ENCODE peak calls at places on chromosomes 11 and 22, in ten cellular contexts. One of them, this sample, is unnamed.

GRCh38 chr11:33598426-33599069 is 102.1 kb downstream of the C11orf91 start:
- DNase-seq in neural crest cell: no peak
- DNase-seq in transverse colon: no peak
- DNase-seq in fibroblast of lung: no peak
- DNase-seq in M059J: no peak
- DNase-seq in left colon: no peak
- DNase-seq in activated naive CD8-positive, alpha-beta T cell treated with anti-CD3 and anti-CD28 coated beads, Interleukin-2, amount 50 U/mL, for 24 hours: no peak
- DNase-seq in GM06990: no peak
- DNase-seq in NCI-H2029: peak; percentile 83
- DNase-seq in H4: no peak
- DNase-seq in this sample: peak; percentile 1

GRCh38 chr11:84865791-84866535 is 761.2 kb downstream of the DLG2 start:
- DNase-seq in fibroblast of lung: no peak
- DNase-seq in GM06990: no peak
- DNase-seq in NCI-H2029: no peak
- DNase-seq in left colon: no peak
- DNase-seq in activated naive CD8-positive, alpha-beta T cell treated with anti-CD3 and anti-CD28 coated beads, Interleukin-2, amount 50 U/mL, for 24 hours: no peak
- DNase-seq in neural crest cell: no peak
- DNase-seq in M059J: peak; percentile 57
- DNase-seq in transverse colon: no peak
- DNase-seq in H4: peak; percentile 8
- DNase-seq in this sample: no peak

GRCh38 chr22:35630387-35630793 is 13.3 kb upstream of the MB start:
- DNase-seq in fibroblast of lung: peak; percentile 33
- DNase-seq in M059J: peak; percentile 73
- DNase-seq in activated naive CD8-positive, alpha-beta T cell treated with anti-CD3 and anti-CD28 coated beads, Interleukin-2, amount 50 U/mL, for 24 hours: no peak
- DNase-seq in neural crest cell: no peak
- DNase-seq in left colon: no peak
- DNase-seq in H4: peak; percentile 80
- DNase-seq in GM06990: no peak
- DNase-seq in NCI-H2029: no peak
- DNase-seq in transverse colon: no peak
- DNase-seq in this sample: no peak

GRCh38 chr11:37108436-37109204 is 510.6 kb upstream of the RAG2 start:
- DNase-seq in activated naive CD8-positive, alpha-beta T cell treated with anti-CD3 and anti-CD28 coated beads, Interleukin-2, amount 50 U/mL, for 24 hours: no peak
- DNase-seq in NCI-H2029: no peak
- DNase-seq in GM06990: no peak
- DNase-seq in M059J: no peak
- DNase-seq in transverse colon: no peak
- DNase-seq in H4: no peak
- DNase-seq in left colon: no peak
- DNase-seq in fibroblast of lung: peak; percentile 2
- DNase-seq in neural crest cell: no peak
- DNase-seq in this sample: no peak

GRCh38 chr22:32531228-32531627 is 56.6 kb downstream of the FBXO7 start:
- DNase-seq in activated naive CD8-positive, alpha-beta T cell treated with anti-CD3 and anti-CD28 coated beads, Interleukin-2, amount 50 U/mL, for 24 hours: no peak
- DNase-seq in neural crest cell: no peak
- DNase-seq in fibroblast of lung: no peak
- DNase-seq in transverse colon: no peak
- DNase-seq in M059J: peak; percentile 40
- DNase-seq in left colon: no peak
- DNase-seq in NCI-H2029: no peak
- DNase-seq in GM06990: no peak
- DNase-seq in H4: no peak
- DNase-seq in this sample: no peak

GRCh38 chr22:20424937-20425587 is 12.6 kb downstream of the SCARF2 start:
- DNase-seq in neural crest cell: no peak
- DNase-seq in M059J: no peak
- DNase-seq in left colon: no peak
- DNase-seq in transverse colon: no peak
- DNase-seq in GM06990: no peak
- DNase-seq in H4: no peak
- DNase-seq in NCI-H2029: no peak
- DNase-seq in activated naive CD8-positive, alpha-beta T cell treated with anti-CD3 and anti-CD28 coated beads, Interleukin-2, amount 50 U/mL, for 24 hours: no peak
- DNase-seq in fibroblast of lung: no peak
- DNase-seq in this sample: no peak

GRCh38 chr22:45645526-45646414 is 25.9 kb upstream of the ATXN10 start:
- DNase-seq in H4: peak; percentile 28
- DNase-seq in M059J: peak; percentile 39
- DNase-seq in transverse colon: peak; percentile 81
- DNase-seq in NCI-H2029: peak; percentile 17
- DNase-seq in activated naive CD8-positive, alpha-beta T cell treated with anti-CD3 and anti-CD28 coated beads, Interleukin-2, amount 50 U/mL, for 24 hours: peak; percentile 84
- DNase-seq in left colon: peak; percentile 85
- DNase-seq in GM06990: peak; percentile 77
- DNase-seq in fibroblast of lung: peak; percentile 37
- DNase-seq in neural crest cell: peak; percentile 84
- DNase-seq in this sample: peak; percentile 65

GRCh38 chr11:38315151-38315550 is 1717.1 kb upstream of the RAG2 start:
- DNase-seq in NCI-H2029: no peak
- DNase-seq in M059J: peak; percentile 72
- DNase-seq in transverse colon: no peak
- DNase-seq in fibroblast of lung: no peak
- DNase-seq in GM06990: no peak
- DNase-seq in neural crest cell: no peak
- DNase-seq in activated naive CD8-positive, alpha-beta T cell treated with anti-CD3 and anti-CD28 coated beads, Interleukin-2, amount 50 U/mL, for 24 hours: no peak
- DNase-seq in left colon: no peak
- DNase-seq in H4: peak; percentile 80
- DNase-seq in this sample: no peak

GRCh38 chr11:113410414-113411135 is 23.0 kb downstream of the ANKK1 start:
- DNase-seq in neural crest cell: no peak
- DNase-seq in transverse colon: no peak
- DNase-seq in M059J: no peak
- DNase-seq in NCI-H2029: no peak
- DNase-seq in activated naive CD8-positive, alpha-beta T cell treated with anti-CD3 and anti-CD28 coated beads, Interleukin-2, amount 50 U/mL, for 24 hours: no peak
- DNase-seq in H4: no peak
- DNase-seq in GM06990: no peak
- DNase-seq in fibroblast of lung: no peak
- DNase-seq in left colon: no peak
- DNase-seq in this sample: no peak

GRCh38 chr11:121630041-121630440 is 177.3 kb upstream of the SORL1-AS1 start:
- DNase-seq in NCI-H2029: no peak
- DNase-seq in H4: peak; percentile 43
- DNase-seq in left colon: no peak
- DNase-seq in GM06990: no peak
- DNase-seq in activated naive CD8-positive, alpha-beta T cell treated with anti-CD3 and anti-CD28 coated beads, Interleukin-2, amount 50 U/mL, for 24 hours: no peak
- DNase-seq in fibroblast of lung: peak; percentile 87
- DNase-seq in neural crest cell: no peak
- DNase-seq in transverse colon: no peak
- DNase-seq in M059J: peak; percentile 85
- DNase-seq in this sample: no peak

GRCh38 chr11:103994111-103994510 is 42.3 kb upstream of the DDI1 start:
- DNase-seq in neural crest cell: no peak
- DNase-seq in transverse colon: no peak
- DNase-seq in fibroblast of lung: no peak
- DNase-seq in activated naive CD8-positive, alpha-beta T cell treated with anti-CD3 and anti-CD28 coated beads, Interleukin-2, amount 50 U/mL, for 24 hours: no peak
- DNase-seq in H4: no peak
- DNase-seq in M059J: no peak
- DNase-seq in GM06990: no peak
- DNase-seq in left colon: no peak
- DNase-seq in NCI-H2029: no peak
- DNase-seq in this sample: no peak

GRCh38 chr22:20607157-20607907 is 99.9 kb downstream of the MED15 start:
- DNase-seq in M059J: no peak
- DNase-seq in GM06990: no peak
- DNase-seq in left colon: no peak
- DNase-seq in H4: no peak
- DNase-seq in transverse colon: no peak
- DNase-seq in neural crest cell: no peak
- DNase-seq in fibroblast of lung: no peak
- DNase-seq in activated naive CD8-positive, alpha-beta T cell treated with anti-CD3 and anti-CD28 coated beads, Interleukin-2, amount 50 U/mL, for 24 hours: no peak
- DNase-seq in NCI-H2029: no peak
- DNase-seq in this sample: no peak

GRCh38 chr11:117928818-117929567 is at the start of gene TMPRSS13:
- DNase-seq in H4: no peak
- DNase-seq in left colon: peak; percentile 41
- DNase-seq in neural crest cell: no peak
- DNase-seq in M059J: no peak
- DNase-seq in GM06990: no peak
- DNase-seq in activated naive CD8-positive, alpha-beta T cell treated with anti-CD3 and anti-CD28 coated beads, Interleukin-2, amount 50 U/mL, for 24 hours: no peak
- DNase-seq in NCI-H2029: no peak
- DNase-seq in transverse colon: peak; percentile 27
- DNase-seq in fibroblast of lung: no peak
- DNase-seq in this sample: no peak

GRCh38 chr22:48444320-48445112 is 1383.2 kb downstream of the BRD1 start:
- DNase-seq in H4: no peak
- DNase-seq in activated naive CD8-positive, alpha-beta T cell treated with anti-CD3 and anti-CD28 coated beads, Interleukin-2, amount 50 U/mL, for 24 hours: no peak
- DNase-seq in GM06990: peak; percentile 73
- DNase-seq in neural crest cell: no peak
- DNase-seq in fibroblast of lung: no peak
- DNase-seq in NCI-H2029: no peak
- DNase-seq in transverse colon: no peak
- DNase-seq in M059J: peak; percentile 15
- DNase-seq in left colon: no peak
- DNase-seq in this sample: no peak

This sample was measured in SHP77.